ENCODE peak calls at places on chromosomes 4 and X, in six cellular contexts. R is dermis microvascular lymphatic vessel endothelial cell, S is GM04504, B is Peyer's patch, O is T follicular helper cell, D is H54. G is an unnamed sample.

GRCh38 chrX:150364347-150365050 is 1.4 kb downstream of the MAMLD1 start:
- DNase-seq in O (no peak), S (no peak), R (peak), B (no peak), D (no peak), G (peak)

GRCh38 chrX:105150557-105150956 is 69.9 kb downstream of the TEX13A start:
- DNase-seq in R (no peak), O (no peak), S (peak), D (no peak), B (no peak), G (no peak)

GRCh38 chrX:153687121-153688039 is at the start of gene SLC6A8:
- DNase-seq in S (peak), B (peak), O (peak), R (peak), D (peak), G (peak)

GRCh38 chrX:3066555-3066954 is 25.3 kb downstream of the ARSF start:
- DNase-seq in B (no peak), R (no peak), D (no peak), S (no peak), O (no peak), G (no peak)

GRCh38 chr4:38157592-38157991 is 197.4 kb downstream of the PTTG2 start:
- DNase-seq in S (no peak), D (no peak), R (no peak), O (no peak), B (no peak), G (no peak)

GRCh38 chr4:125243835-125244397 is 70.8 kb upstream of the FAT4 start:
- DNase-seq in R (peak), S (no peak), O (no peak), B (no peak), D (no peak), G (no peak)

GRCh38 chrX:136192839-136193414 is 45.6 kb downstream of the FHL1 start:
- DNase-seq in S (no peak), R (no peak), B (no peak), D (no peak), O (no peak), G (no peak)

GRCh38 chrX:1658083-1658463 is 43.2 kb downstream of the ASMT start:
- DNase-seq in O (no peak), D (no peak), R (no peak), S (no peak), B (no peak), G (no peak)

GRCh38 chr4:74578329-74578728 is 133.4 kb downstream of the AREG start:
- DNase-seq in D (no peak), R (no peak), O (no peak), B (no peak), S (no peak), G (no peak)

GRCh38 chrX:38664285-38664684 is 102.9 kb downstream of the TSPAN7 start:
- DNase-seq in O (no peak), R (peak), D (peak), B (no peak), S (peak), G (peak)

GRCh38 chr4:105369988-105370387 is 103.9 kb downstream of the PPA2 start:
- DNase-seq in S (no peak), D (no peak), R (no peak), B (no peak), O (no peak), G (no peak)

GRCh38 chr4:187174749-187175148 is 451.1 kb upstream of the FAT1 start:
- DNase-seq in D (no peak), S (no peak), O (no peak), B (no peak), R (no peak), G (no peak)

GRCh38 chr4:44806076-44806475 is 79.7 kb upstream of the GNPDA2 start:
- DNase-seq in B (no peak), O (no peak), R (no peak), D (no peak), S (no peak), G (no peak)

GRCh38 chrX:30060718-30061117 is 154.6 kb upstream of the MAGEB2 start:
- DNase-seq in S (peak), O (no peak), B (no peak), R (peak), D (no peak), G (peak)

GRCh38 chr4:108103096-108103495 is 65.6 kb downstream of the LEF1 start:
- DNase-seq in D (no peak), O (no peak), S (no peak), R (no peak), B (no peak), G (no peak)

GRCh38 chr4:81052119-81053068 is 21.9 kb downstream of the BMP3 start:
- DNase-seq in B (peak), R (peak), S (peak), O (peak), D (no peak), G (peak)

GRCh38 chr4:53682196-53682595 is 90.9 kb upstream of the LNX1 start:
- DNase-seq in S (peak), O (no peak), D (no peak), B (no peak), R (no peak), G (no peak)

GRCh38 chrX:37779857-37780256 is at the start of gene CYBB:
- DNase-seq in O (no peak), R (no peak), D (no peak), S (no peak), B (peak), G (peak)

GRCh38 chr4:78951862-78952472 is 12.7 kb upstream of the PAQR3 start:
- DNase-seq in O (no peak), B (no peak), R (peak), S (peak), D (no peak), G (peak)

GRCh38 chr4:81722229-81722900 is 250.7 kb upstream of the RASGEF1B start:
- DNase-seq in S (no peak), O (no peak), R (no peak), D (no peak), B (no peak), G (no peak)

GRCh38 chrX:49059209-49060191 is 701 bp downstream of the CCDC120 start:
- DNase-seq in O (no peak), R (no peak), S (no peak), D (no peak), B (no peak), G (no peak)

GRCh38 chrX:110795645-110796510 is at the start of gene CHRDL1:
- DNase-seq in O (no peak), S (no peak), D (no peak), B (no peak), R (no peak), G (no peak)

GRCh38 chr4:83128235-83128929 is 13.9 kb upstream of the PLAC8 start:
- DNase-seq in S (peak), O (no peak), D (peak), R (no peak), B (no peak), G (no peak)

GRCh38 chrX:148624951-148625350 is 124.5 kb downstream of the AFF2 start:
- DNase-seq in B (no peak), O (no peak), S (no peak), R (no peak), D (no peak), G (no peak)

GRCh38 chr4:187865914-187866313 is 129.7 kb upstream of the ZFP42 start:
- DNase-seq in O (no peak), S (no peak), B (no peak), D (no peak), R (no peak), G (no peak)

GRCh38 chrX:102599950-102600579 is 750 bp downstream of the ARMCX5 start:
- DNase-seq in R (peak), D (no peak), O (no peak), B (no peak), S (peak), G (no peak)

GRCh38 chrX:151081016-151081415 is 95.4 kb upstream of the GPR50 start:
- DNase-seq in S (no peak), D (no peak), O (no peak), R (no peak), B (no peak), G (no peak)

GRCh38 chr4:101191302-101192098 is 155.8 kb downstream of the PPP3CA start:
- DNase-seq in D (no peak), S (peak), B (peak), O (no peak), R (peak), G (no peak)

GRCh38 chrX:7706032-7706431 is 136.9 kb upstream of the VCX start:
- DNase-seq in D (no peak), R (no peak), S (no peak), B (no peak), O (no peak), G (peak)

GRCh38 chr4:98612318-98613250 is 45.8 kb downstream of the TSPAN5 start:
- DNase-seq in R (no peak), S (no peak), D (no peak), B (no peak), O (no peak), G (no peak)

GRCh38 chr4:16122784-16123183 is 39.0 kb upstream of the PROM1 start:
- DNase-seq in S (no peak), B (no peak), R (no peak), D (no peak), O (no peak), G (no peak)

GRCh38 chr4:3802571-3803474 is 36.6 kb downstream of the ADRA2C start:
- DNase-seq in B (no peak), R (no peak), D (no peak), O (no peak), S (no peak), G (no peak)

GRCh38 chr4:47747846-47748494 is 89.9 kb downstream of the CORIN start:
- DNase-seq in D (no peak), S (no peak), O (no peak), B (no peak), R (no peak), G (no peak)

GRCh38 chrX:13283968-13284914 is 35.6 kb downstream of the ATXN3L start:
- DNase-seq in S (peak), R (peak), O (no peak), D (no peak), B (no peak), G (no peak)

GRCh38 chr4:38605794-38606586 is 58.0 kb upstream of the KLF3 start:
- DNase-seq in S (no peak), R (no peak), B (no peak), D (no peak), O (no peak), G (no peak)

GRCh38 chr4:41538017-41538733 is at the start of gene LIMCH1:
- DNase-seq in O (no peak), B (no peak), D (peak), S (no peak), R (no peak), G (no peak)

GRCh38 chr4:156615066-156615514 is 356.5 kb downstream of the PDGFC start:
- DNase-seq in O (no peak), B (no peak), R (peak), S (peak), D (no peak), G (no peak)

GRCh38 chr4:105471566-105472176 is 2.2 kb downstream of the PPA2 start:
- DNase-seq in R (peak), S (peak), B (peak), O (peak), D (peak), G (peak)

G was measured in NAMALWA.